ENCODE peak calls at places on chromosomes 16 and 17, in nine cellular contexts. One of them, this sample, is unnamed.

GRCh38 chr17:80101946-80102706 is 745 bp downstream of the GAA start:
- DNase-seq in activated CD4-positive, CD25-positive, alpha-beta regulatory T cell: no peak
- DNase-seq in HFF-Myc: no peak
- DNase-seq in naive thymus-derived CD8-positive, alpha-beta T cell: no peak
- DNase-seq in fibroblast of lung: peak
- DNase-seq in NCI-H1092: no peak
- DNase-seq in RKO: peak
- DNase-seq in nucleus accumbens: no peak
- DNase-seq in A549: peak
- DNase-seq in this sample: peak

GRCh38 chr17:9470171-9470570 is 105.4 kb downstream of the STX8 start:
- DNase-seq in activated CD4-positive, CD25-positive, alpha-beta regulatory T cell: no peak
- DNase-seq in HFF-Myc: peak
- DNase-seq in naive thymus-derived CD8-positive, alpha-beta T cell: no peak
- DNase-seq in fibroblast of lung: peak
- DNase-seq in NCI-H1092: no peak
- DNase-seq in RKO: no peak
- DNase-seq in nucleus accumbens: no peak
- DNase-seq in A549: no peak
- DNase-seq in this sample: no peak

GRCh38 chr16:50570808-50571598 is 22.8 kb downstream of the NKD1 start:
- DNase-seq in activated CD4-positive, CD25-positive, alpha-beta regulatory T cell: no peak
- DNase-seq in HFF-Myc: no peak
- DNase-seq in naive thymus-derived CD8-positive, alpha-beta T cell: no peak
- DNase-seq in fibroblast of lung: no peak
- DNase-seq in NCI-H1092: no peak
- DNase-seq in RKO: no peak
- DNase-seq in nucleus accumbens: no peak
- DNase-seq in A549: no peak
- DNase-seq in this sample: no peak

GRCh38 chr17:80068301-80069160 is 32.1 kb downstream of the CCDC40 start:
- DNase-seq in activated CD4-positive, CD25-positive, alpha-beta regulatory T cell: no peak
- DNase-seq in HFF-Myc: no peak
- DNase-seq in naive thymus-derived CD8-positive, alpha-beta T cell: no peak
- DNase-seq in fibroblast of lung: peak
- DNase-seq in NCI-H1092: no peak
- DNase-seq in RKO: no peak
- DNase-seq in nucleus accumbens: no peak
- DNase-seq in A549: no peak
- DNase-seq in this sample: no peak

GRCh38 chr17:1976000-1976682 is 49.0 kb downstream of the RTN4RL1 start:
- DNase-seq in activated CD4-positive, CD25-positive, alpha-beta regulatory T cell: no peak
- DNase-seq in HFF-Myc: no peak
- DNase-seq in naive thymus-derived CD8-positive, alpha-beta T cell: peak
- DNase-seq in fibroblast of lung: no peak
- DNase-seq in NCI-H1092: no peak
- DNase-seq in RKO: no peak
- DNase-seq in nucleus accumbens: no peak
- DNase-seq in A549: no peak
- DNase-seq in this sample: no peak

GRCh38 chr17:82531431-82531881 is 11.9 kb downstream of the FOXK2 start:
- DNase-seq in activated CD4-positive, CD25-positive, alpha-beta regulatory T cell: no peak
- DNase-seq in HFF-Myc: no peak
- DNase-seq in naive thymus-derived CD8-positive, alpha-beta T cell: no peak
- DNase-seq in fibroblast of lung: peak
- DNase-seq in NCI-H1092: no peak
- DNase-seq in RKO: peak
- DNase-seq in nucleus accumbens: no peak
- DNase-seq in A549: no peak
- DNase-seq in this sample: peak

GRCh38 chr16:13873835-13874438 is 46.0 kb upstream of the ERCC4 start:
- DNase-seq in activated CD4-positive, CD25-positive, alpha-beta regulatory T cell: no peak
- DNase-seq in HFF-Myc: no peak
- DNase-seq in naive thymus-derived CD8-positive, alpha-beta T cell: no peak
- DNase-seq in fibroblast of lung: peak
- DNase-seq in NCI-H1092: peak
- DNase-seq in RKO: peak
- DNase-seq in nucleus accumbens: no peak
- DNase-seq in A549: peak
- DNase-seq in this sample: peak

GRCh38 chr17:5816491-5816890 is 232.2 kb upstream of the NLRP1 start:
- DNase-seq in activated CD4-positive, CD25-positive, alpha-beta regulatory T cell: no peak
- DNase-seq in HFF-Myc: no peak
- DNase-seq in naive thymus-derived CD8-positive, alpha-beta T cell: no peak
- DNase-seq in fibroblast of lung: no peak
- DNase-seq in NCI-H1092: no peak
- DNase-seq in RKO: no peak
- DNase-seq in nucleus accumbens: no peak
- DNase-seq in A549: no peak
- DNase-seq in this sample: no peak

GRCh38 chr17:44202756-44203155 is 3.1 kb upstream of the ATXN7L3 start:
- DNase-seq in activated CD4-positive, CD25-positive, alpha-beta regulatory T cell: no peak
- DNase-seq in HFF-Myc: no peak
- DNase-seq in naive thymus-derived CD8-positive, alpha-beta T cell: no peak
- DNase-seq in fibroblast of lung: no peak
- DNase-seq in NCI-H1092: no peak
- DNase-seq in RKO: no peak
- DNase-seq in nucleus accumbens: no peak
- DNase-seq in A549: no peak
- DNase-seq in this sample: no peak

GRCh38 chr17:8964801-8965393 is 610 bp downstream of the PIK3R5 start:
- DNase-seq in activated CD4-positive, CD25-positive, alpha-beta regulatory T cell: no peak
- DNase-seq in HFF-Myc: no peak
- DNase-seq in naive thymus-derived CD8-positive, alpha-beta T cell: peak
- DNase-seq in fibroblast of lung: no peak
- DNase-seq in NCI-H1092: no peak
- DNase-seq in RKO: no peak
- DNase-seq in nucleus accumbens: no peak
- DNase-seq in A549: no peak
- DNase-seq in this sample: no peak

GRCh38 chr16:11064202-11064540 is 119.8 kb downstream of the CLEC16A start:
- DNase-seq in activated CD4-positive, CD25-positive, alpha-beta regulatory T cell: no peak
- DNase-seq in HFF-Myc: no peak
- DNase-seq in naive thymus-derived CD8-positive, alpha-beta T cell: no peak
- DNase-seq in fibroblast of lung: no peak
- DNase-seq in NCI-H1092: no peak
- DNase-seq in RKO: no peak
- DNase-seq in nucleus accumbens: no peak
- DNase-seq in A549: no peak
- DNase-seq in this sample: no peak

GRCh38 chr17:31593806-31594205 is 202.3 kb downstream of the RAB11FIP4 start:
- DNase-seq in activated CD4-positive, CD25-positive, alpha-beta regulatory T cell: no peak
- DNase-seq in HFF-Myc: no peak
- DNase-seq in naive thymus-derived CD8-positive, alpha-beta T cell: no peak
- DNase-seq in fibroblast of lung: peak
- DNase-seq in NCI-H1092: no peak
- DNase-seq in RKO: no peak
- DNase-seq in nucleus accumbens: no peak
- DNase-seq in A549: no peak
- DNase-seq in this sample: peak

GRCh38 chr17:72560303-72561247 is 439.8 kb downstream of the SOX9 start:
- DNase-seq in activated CD4-positive, CD25-positive, alpha-beta regulatory T cell: no peak
- DNase-seq in HFF-Myc: no peak
- DNase-seq in naive thymus-derived CD8-positive, alpha-beta T cell: peak
- DNase-seq in fibroblast of lung: peak
- DNase-seq in NCI-H1092: peak
- DNase-seq in RKO: peak
- DNase-seq in nucleus accumbens: peak
- DNase-seq in A549: peak
- DNase-seq in this sample: peak

GRCh38 chr16:2432286-2432685 is 3.0 kb downstream of the CCNF start:
- DNase-seq in activated CD4-positive, CD25-positive, alpha-beta regulatory T cell: no peak
- DNase-seq in HFF-Myc: no peak
- DNase-seq in naive thymus-derived CD8-positive, alpha-beta T cell: no peak
- DNase-seq in fibroblast of lung: no peak
- DNase-seq in NCI-H1092: no peak
- DNase-seq in RKO: no peak
- DNase-seq in nucleus accumbens: no peak
- DNase-seq in A549: no peak
- DNase-seq in this sample: no peak

GRCh38 chr16:10970065-10970464 is 25.7 kb downstream of the CLEC16A start:
- DNase-seq in activated CD4-positive, CD25-positive, alpha-beta regulatory T cell: no peak
- DNase-seq in HFF-Myc: no peak
- DNase-seq in naive thymus-derived CD8-positive, alpha-beta T cell: no peak
- DNase-seq in fibroblast of lung: peak
- DNase-seq in NCI-H1092: no peak
- DNase-seq in RKO: no peak
- DNase-seq in nucleus accumbens: no peak
- DNase-seq in A549: no peak
- DNase-seq in this sample: no peak

GRCh38 chr17:30922235-30922993 is 669 bp downstream of the ADAP2 start:
- DNase-seq in activated CD4-positive, CD25-positive, alpha-beta regulatory T cell: no peak
- DNase-seq in HFF-Myc: no peak
- DNase-seq in naive thymus-derived CD8-positive, alpha-beta T cell: peak
- DNase-seq in fibroblast of lung: no peak
- DNase-seq in NCI-H1092: no peak
- DNase-seq in RKO: no peak
- DNase-seq in nucleus accumbens: no peak
- DNase-seq in A549: no peak
- DNase-seq in this sample: no peak

GRCh38 chr16:85611455-85612190 is 1.5 kb upstream of the GSE1 start:
- DNase-seq in activated CD4-positive, CD25-positive, alpha-beta regulatory T cell: no peak
- DNase-seq in HFF-Myc: peak
- DNase-seq in naive thymus-derived CD8-positive, alpha-beta T cell: peak
- DNase-seq in fibroblast of lung: peak
- DNase-seq in NCI-H1092: peak
- DNase-seq in RKO: peak
- DNase-seq in nucleus accumbens: peak
- DNase-seq in A549: peak
- DNase-seq in this sample: peak

GRCh38 chr16:85897384-85897783 is 1.6 kb upstream of the IRF8 start:
- DNase-seq in activated CD4-positive, CD25-positive, alpha-beta regulatory T cell: no peak
- DNase-seq in HFF-Myc: no peak
- DNase-seq in naive thymus-derived CD8-positive, alpha-beta T cell: no peak
- DNase-seq in fibroblast of lung: no peak
- DNase-seq in NCI-H1092: no peak
- DNase-seq in RKO: peak
- DNase-seq in nucleus accumbens: no peak
- DNase-seq in A549: no peak
- DNase-seq in this sample: peak

GRCh38 chr17:19753049-19753444 is 4.9 kb upstream of the ALDH3A1 start:
- DNase-seq in activated CD4-positive, CD25-positive, alpha-beta regulatory T cell: no peak
- DNase-seq in HFF-Myc: peak
- DNase-seq in naive thymus-derived CD8-positive, alpha-beta T cell: no peak
- DNase-seq in fibroblast of lung: peak
- DNase-seq in NCI-H1092: no peak
- DNase-seq in RKO: peak
- DNase-seq in nucleus accumbens: peak
- DNase-seq in A549: peak
- DNase-seq in this sample: peak

GRCh38 chr16:83666449-83666848 is 141.3 kb upstream of the HSBP1 start:
- DNase-seq in activated CD4-positive, CD25-positive, alpha-beta regulatory T cell: no peak
- DNase-seq in HFF-Myc: no peak
- DNase-seq in naive thymus-derived CD8-positive, alpha-beta T cell: no peak
- DNase-seq in fibroblast of lung: no peak
- DNase-seq in NCI-H1092: no peak
- DNase-seq in RKO: no peak
- DNase-seq in nucleus accumbens: no peak
- DNase-seq in A549: no peak
- DNase-seq in this sample: no peak

GRCh38 chr17:45814622-45815606 is 29.8 kb upstream of the SPPL2C start:
- DNase-seq in activated CD4-positive, CD25-positive, alpha-beta regulatory T cell: no peak
- DNase-seq in HFF-Myc: no peak
- DNase-seq in naive thymus-derived CD8-positive, alpha-beta T cell: no peak
- DNase-seq in fibroblast of lung: no peak
- DNase-seq in NCI-H1092: no peak
- DNase-seq in RKO: no peak
- DNase-seq in nucleus accumbens: peak
- DNase-seq in A549: no peak
- DNase-seq in this sample: no peak

GRCh38 chr16:67951485-67951884 is 7.6 kb upstream of the LCAT start:
- DNase-seq in activated CD4-positive, CD25-positive, alpha-beta regulatory T cell: no peak
- DNase-seq in HFF-Myc: no peak
- DNase-seq in naive thymus-derived CD8-positive, alpha-beta T cell: no peak
- DNase-seq in fibroblast of lung: no peak
- DNase-seq in NCI-H1092: peak
- DNase-seq in RKO: no peak
- DNase-seq in nucleus accumbens: peak
- DNase-seq in A549: no peak
- DNase-seq in this sample: no peak

GRCh38 chr17:44200478-44201155 is 933 bp upstream of the ATXN7L3 start:
- DNase-seq in activated CD4-positive, CD25-positive, alpha-beta regulatory T cell: no peak
- DNase-seq in HFF-Myc: no peak
- DNase-seq in naive thymus-derived CD8-positive, alpha-beta T cell: no peak
- DNase-seq in fibroblast of lung: no peak
- DNase-seq in NCI-H1092: peak
- DNase-seq in RKO: peak
- DNase-seq in nucleus accumbens: no peak
- DNase-seq in A549: no peak
- DNase-seq in this sample: no peak

GRCh38 chr17:79811036-79811887 is 14.4 kb upstream of the CBX8 start:
- DNase-seq in activated CD4-positive, CD25-positive, alpha-beta regulatory T cell: no peak
- DNase-seq in HFF-Myc: no peak
- DNase-seq in naive thymus-derived CD8-positive, alpha-beta T cell: no peak
- DNase-seq in fibroblast of lung: no peak
- DNase-seq in NCI-H1092: peak
- DNase-seq in RKO: peak
- DNase-seq in nucleus accumbens: no peak
- DNase-seq in A549: peak
- DNase-seq in this sample: no peak

GRCh38 chr16:87415441-87415840 is 23.3 kb downstream of the MAP1LC3B start:
- DNase-seq in activated CD4-positive, CD25-positive, alpha-beta regulatory T cell: no peak
- DNase-seq in HFF-Myc: no peak
- DNase-seq in naive thymus-derived CD8-positive, alpha-beta T cell: no peak
- DNase-seq in fibroblast of lung: no peak
- DNase-seq in NCI-H1092: no peak
- DNase-seq in RKO: no peak
- DNase-seq in nucleus accumbens: no peak
- DNase-seq in A549: no peak
- DNase-seq in this sample: no peak

GRCh38 chr17:36863131-36863530 is 74.1 kb upstream of the LHX1 start:
- DNase-seq in activated CD4-positive, CD25-positive, alpha-beta regulatory T cell: no peak
- DNase-seq in HFF-Myc: no peak
- DNase-seq in naive thymus-derived CD8-positive, alpha-beta T cell: no peak
- DNase-seq in fibroblast of lung: no peak
- DNase-seq in NCI-H1092: no peak
- DNase-seq in RKO: no peak
- DNase-seq in nucleus accumbens: no peak
- DNase-seq in A549: no peak
- DNase-seq in this sample: no peak

GRCh38 chr17:46859996-46860395 is 8.6 kb downstream of the WNT9B start:
- DNase-seq in activated CD4-positive, CD25-positive, alpha-beta regulatory T cell: no peak
- DNase-seq in HFF-Myc: no peak
- DNase-seq in naive thymus-derived CD8-positive, alpha-beta T cell: no peak
- DNase-seq in fibroblast of lung: no peak
- DNase-seq in NCI-H1092: no peak
- DNase-seq in RKO: no peak
- DNase-seq in nucleus accumbens: no peak
- DNase-seq in A549: no peak
- DNase-seq in this sample: no peak

GRCh38 chr16:53131050-53131362 is 76.2 kb downstream of the CHD9 start:
- DNase-seq in activated CD4-positive, CD25-positive, alpha-beta regulatory T cell: no peak
- DNase-seq in HFF-Myc: no peak
- DNase-seq in naive thymus-derived CD8-positive, alpha-beta T cell: no peak
- DNase-seq in fibroblast of lung: no peak
- DNase-seq in NCI-H1092: peak
- DNase-seq in RKO: peak
- DNase-seq in nucleus accumbens: no peak
- DNase-seq in A549: no peak
- DNase-seq in this sample: no peak

GRCh38 chr17:31596382-31597323 is 205.2 kb downstream of the RAB11FIP4 start:
- DNase-seq in activated CD4-positive, CD25-positive, alpha-beta regulatory T cell: no peak
- DNase-seq in HFF-Myc: peak
- DNase-seq in naive thymus-derived CD8-positive, alpha-beta T cell: no peak
- DNase-seq in fibroblast of lung: peak
- DNase-seq in NCI-H1092: no peak
- DNase-seq in RKO: peak
- DNase-seq in nucleus accumbens: peak
- DNase-seq in A549: peak
- DNase-seq in this sample: peak

GRCh38 chr16:53980675-53981074 is 276.7 kb downstream of the FTO start:
- DNase-seq in activated CD4-positive, CD25-positive, alpha-beta regulatory T cell: no peak
- DNase-seq in HFF-Myc: no peak
- DNase-seq in naive thymus-derived CD8-positive, alpha-beta T cell: no peak
- DNase-seq in fibroblast of lung: no peak
- DNase-seq in NCI-H1092: no peak
- DNase-seq in RKO: no peak
- DNase-seq in nucleus accumbens: no peak
- DNase-seq in A549: no peak
- DNase-seq in this sample: no peak

GRCh38 chr17:82097187-82097918 is 683 bp downstream of the FASN start:
- DNase-seq in activated CD4-positive, CD25-positive, alpha-beta regulatory T cell: no peak
- DNase-seq in HFF-Myc: no peak
- DNase-seq in naive thymus-derived CD8-positive, alpha-beta T cell: peak
- DNase-seq in fibroblast of lung: peak
- DNase-seq in NCI-H1092: no peak
- DNase-seq in RKO: peak
- DNase-seq in nucleus accumbens: no peak
- DNase-seq in A549: peak
- DNase-seq in this sample: no peak